ENCODE peak calls at places on chromosomes 13 and 19, in ten cellular contexts. One of them, this sample, is unnamed.

GRCh38 chr19:41411682-41412265 is 14.2 kb downstream of the BCKDHA start:
- DNase-seq in D341Med: no peak
- DNase-seq in left ventricle myocardium inferior: peak; percentile 80
- DNase-seq in HEK293T: no peak
- DNase-seq in GM23248: no peak
- DNase-seq in activated naive CD4-positive, alpha-beta T cell: no peak
- DNase-seq in stimulated activated CD4-positive, alpha-beta T cell treated with anti-CD3 and anti-CD28 coated beads, Interleukin-4, amount 100 ng/mL, for 48 hours: no peak
- DNase-seq in mucosa of gallbladder: no peak
- DNase-seq in occipital lobe: no peak
- DNase-seq in right lobe of liver: peak; percentile 30
- DNase-seq in this sample: no peak

GRCh38 chr19:10289836-10290438 is at the start of gene ICAM5:
- DNase-seq in stimulated activated CD4-positive, alpha-beta T cell treated with anti-CD3 and anti-CD28 coated beads, Interleukin-4, amount 100 ng/mL, for 48 hours: peak; percentile 25
- DNase-seq in mucosa of gallbladder: no peak
- DNase-seq in occipital lobe: peak; percentile 54
- DNase-seq in left ventricle myocardium inferior: no peak
- DNase-seq in activated naive CD4-positive, alpha-beta T cell: no peak
- DNase-seq in HEK293T: peak; percentile 44
- DNase-seq in right lobe of liver: no peak
- DNase-seq in D341Med: peak; percentile 80
- DNase-seq in GM23248: peak; percentile 74
- DNase-seq in this sample: no peak

GRCh38 chr13:67369895-67370660 is 139.9 kb upstream of the PCDH9 start:
- DNase-seq in GM23248: peak; percentile 43
- DNase-seq in right lobe of liver: no peak
- DNase-seq in activated naive CD4-positive, alpha-beta T cell: no peak
- DNase-seq in mucosa of gallbladder: no peak
- DNase-seq in occipital lobe: no peak
- DNase-seq in HEK293T: no peak
- DNase-seq in left ventricle myocardium inferior: no peak
- DNase-seq in stimulated activated CD4-positive, alpha-beta T cell treated with anti-CD3 and anti-CD28 coated beads, Interleukin-4, amount 100 ng/mL, for 48 hours: no peak
- DNase-seq in D341Med: no peak
- DNase-seq in this sample: no peak

GRCh38 chr13:111895896-111896821 is 170.8 kb upstream of the SOX1 start:
- DNase-seq in D341Med: no peak
- DNase-seq in stimulated activated CD4-positive, alpha-beta T cell treated with anti-CD3 and anti-CD28 coated beads, Interleukin-4, amount 100 ng/mL, for 48 hours: no peak
- DNase-seq in HEK293T: no peak
- DNase-seq in activated naive CD4-positive, alpha-beta T cell: no peak
- DNase-seq in GM23248: no peak
- DNase-seq in left ventricle myocardium inferior: no peak
- DNase-seq in mucosa of gallbladder: no peak
- DNase-seq in right lobe of liver: no peak
- DNase-seq in occipital lobe: no peak
- DNase-seq in this sample: no peak

GRCh38 chr13:41991936-41992335 is 31.0 kb upstream of the VWA8 start:
- DNase-seq in mucosa of gallbladder: no peak
- DNase-seq in activated naive CD4-positive, alpha-beta T cell: no peak
- DNase-seq in occipital lobe: no peak
- DNase-seq in HEK293T: no peak
- DNase-seq in left ventricle myocardium inferior: no peak
- DNase-seq in stimulated activated CD4-positive, alpha-beta T cell treated with anti-CD3 and anti-CD28 coated beads, Interleukin-4, amount 100 ng/mL, for 48 hours: no peak
- DNase-seq in right lobe of liver: no peak
- DNase-seq in D341Med: no peak
- DNase-seq in GM23248: no peak
- DNase-seq in this sample: no peak

GRCh38 chr19:40791349-40791748 is 7.6 kb upstream of the EGLN2 start:
- DNase-seq in left ventricle myocardium inferior: no peak
- DNase-seq in stimulated activated CD4-positive, alpha-beta T cell treated with anti-CD3 and anti-CD28 coated beads, Interleukin-4, amount 100 ng/mL, for 48 hours: no peak
- DNase-seq in occipital lobe: no peak
- DNase-seq in mucosa of gallbladder: no peak
- DNase-seq in right lobe of liver: no peak
- DNase-seq in activated naive CD4-positive, alpha-beta T cell: no peak
- DNase-seq in D341Med: no peak
- DNase-seq in GM23248: no peak
- DNase-seq in HEK293T: no peak
- DNase-seq in this sample: no peak

GRCh38 chr19:43563816-43564215 is 11.5 kb downstream of the XRCC1 start:
- DNase-seq in GM23248: no peak
- DNase-seq in stimulated activated CD4-positive, alpha-beta T cell treated with anti-CD3 and anti-CD28 coated beads, Interleukin-4, amount 100 ng/mL, for 48 hours: no peak
- DNase-seq in HEK293T: no peak
- DNase-seq in occipital lobe: no peak
- DNase-seq in right lobe of liver: no peak
- DNase-seq in D341Med: no peak
- DNase-seq in activated naive CD4-positive, alpha-beta T cell: no peak
- DNase-seq in left ventricle myocardium inferior: no peak
- DNase-seq in mucosa of gallbladder: no peak
- DNase-seq in this sample: no peak

GRCh38 chr19:8321760-8322637 is 703 bp downstream of the RPS28 start:
- DNase-seq in left ventricle myocardium inferior: no peak
- DNase-seq in GM23248: peak; percentile 51
- DNase-seq in D341Med: peak; percentile 42
- DNase-seq in HEK293T: no peak
- DNase-seq in right lobe of liver: no peak
- DNase-seq in stimulated activated CD4-positive, alpha-beta T cell treated with anti-CD3 and anti-CD28 coated beads, Interleukin-4, amount 100 ng/mL, for 48 hours: no peak
- DNase-seq in mucosa of gallbladder: peak; percentile 30
- DNase-seq in activated naive CD4-positive, alpha-beta T cell: no peak
- DNase-seq in occipital lobe: peak; percentile 49
- DNase-seq in this sample: no peak

GRCh38 chr13:48634631-48635030 is 19.1 kb upstream of the CYSLTR2 start:
- DNase-seq in GM23248: no peak
- DNase-seq in mucosa of gallbladder: no peak
- DNase-seq in left ventricle myocardium inferior: no peak
- DNase-seq in right lobe of liver: no peak
- DNase-seq in HEK293T: no peak
- DNase-seq in stimulated activated CD4-positive, alpha-beta T cell treated with anti-CD3 and anti-CD28 coated beads, Interleukin-4, amount 100 ng/mL, for 48 hours: no peak
- DNase-seq in D341Med: no peak
- DNase-seq in occipital lobe: no peak
- DNase-seq in activated naive CD4-positive, alpha-beta T cell: no peak
- DNase-seq in this sample: no peak

GRCh38 chr19:44698492-44699201 is at the start of gene CEACAM16:
- DNase-seq in GM23248: no peak
- DNase-seq in stimulated activated CD4-positive, alpha-beta T cell treated with anti-CD3 and anti-CD28 coated beads, Interleukin-4, amount 100 ng/mL, for 48 hours: no peak
- DNase-seq in activated naive CD4-positive, alpha-beta T cell: no peak
- DNase-seq in mucosa of gallbladder: no peak
- DNase-seq in D341Med: no peak
- DNase-seq in occipital lobe: no peak
- DNase-seq in right lobe of liver: no peak
- DNase-seq in left ventricle myocardium inferior: no peak
- DNase-seq in HEK293T: no peak
- DNase-seq in this sample: no peak

GRCh38 chr19:38055655-38056521 is 148.9 kb downstream of the SIPA1L3 start:
- DNase-seq in GM23248: no peak
- DNase-seq in stimulated activated CD4-positive, alpha-beta T cell treated with anti-CD3 and anti-CD28 coated beads, Interleukin-4, amount 100 ng/mL, for 48 hours: no peak
- DNase-seq in left ventricle myocardium inferior: no peak
- DNase-seq in mucosa of gallbladder: no peak
- DNase-seq in activated naive CD4-positive, alpha-beta T cell: no peak
- DNase-seq in HEK293T: no peak
- DNase-seq in right lobe of liver: no peak
- DNase-seq in occipital lobe: no peak
- DNase-seq in D341Med: peak; percentile 36
- DNase-seq in this sample: no peak

This sample was measured in LNCaP clone FGC.